ENCODE peak calls at places on chromosomes 2 and 18, in four cellular contexts. J is AG08395, P is G401, E is BJ. U is an unnamed sample.

GRCh38 chr18:28740575-28740974 is 563.6 kb upstream of the CDH2 start:
- DNase-seq in J (no peak), P (no peak), E (no peak), U (no peak)

GRCh38 chr2:25074826-25075225 is 33.0 kb downstream of the EFR3B start:
- DNase-seq in J (no peak), P (no peak), E (no peak), U (no peak)

GRCh38 chr18:78625446-78625845 is 354.2 kb upstream of the SALL3 start:
- DNase-seq in J (no peak), P (no peak), E (no peak), U (no peak)

GRCh38 chr2:204604061-204604460 is 58.8 kb downstream of the PARD3B start:
- DNase-seq in J (no peak), P (no peak), E (peak), U (no peak)

GRCh38 chr18:74334242-74334893 is 18.7 kb downstream of the C18orf63 start:
- DNase-seq in J (no peak), P (no peak), E (no peak), U (no peak)

GRCh38 chr18:57755473-57756067 is 47.5 kb downstream of the ATP8B1 start:
- DNase-seq in J (no peak), P (no peak), E (no peak), U (no peak)

GRCh38 chr2:112253261-112253807 is 1.5 kb downstream of the ZC3H8 start:
- DNase-seq in J (peak), P (peak), E (no peak), U (no peak)

GRCh38 chr2:94872088-94872618 is 923 bp downstream of the TEKT4 start:
- DNase-seq in J (no peak), P (no peak), E (no peak), U (no peak)

GRCh38 chr2:11709293-11709692 is 37.1 kb upstream of the LPIN1 start:
- DNase-seq in J (no peak), P (no peak), E (no peak), U (no peak)

GRCh38 chr18:3305354-3305762 is 43.4 kb downstream of the MYL12B start:
- DNase-seq in J (peak), P (peak), E (peak), U (peak)

GRCh38 chr2:191610749-191611148 is 67.2 kb upstream of the NABP1 start:
- DNase-seq in J (no peak), P (no peak), E (no peak), U (no peak)

GRCh38 chr2:58401936-58402335 is 160.8 kb upstream of the FANCL start:
- DNase-seq in J (no peak), P (no peak), E (no peak), U (no peak)

GRCh38 chr2:74979844-74980243 is 21.4 kb downstream of the POLE4 start:
- DNase-seq in J (no peak), P (no peak), E (no peak), U (no peak)

GRCh38 chr2:6445156-6445555 is 420.6 kb downstream of the CMPK2 start:
- DNase-seq in J (no peak), P (no peak), E (no peak), U (no peak)

GRCh38 chr2:23480991-23481797 is 96.2 kb downstream of the KLHL29 start:
- DNase-seq in J (peak), P (no peak), E (peak), U (peak)

GRCh38 chr2:121058852-121059558 is 226.0 kb downstream of the TFCP2L1 start:
- DNase-seq in J (no peak), P (no peak), E (no peak), U (no peak)

GRCh38 chr2:216188956-216189355 is 79.8 kb downstream of the XRCC5 start:
- DNase-seq in J (peak), P (no peak), E (peak), U (peak)

GRCh38 chr2:35468271-35468670 is 887.3 kb upstream of the CRIM1 start:
- DNase-seq in J (no peak), P (no peak), E (no peak), U (no peak)

GRCh38 chr2:236114959-236115358 is 53.2 kb downstream of the GBX2 start:
- DNase-seq in J (no peak), P (no peak), E (no peak), U (no peak)

GRCh38 chr2:177296047-177296446 is 31.5 kb upstream of the NFE2L2 start:
- DNase-seq in J (no peak), P (peak), E (no peak), U (peak)